ENCODE peak calls at places on chromosome 3, in nine cellular contexts. F, O, S, N, T, C, P, L and J are unnamed samples.

GRCh38 chr3:37809846-37810447 is 51.7 kb upstream of the CTDSPL start:
- DNase-seq in F (no peak), O (no peak), S (no peak), N (no peak), T (no peak), C (no peak), P (no peak), L (no peak), J (no peak)

GRCh38 chr3:196688349-196688748 is 23.7 kb downstream of the CEP19 start:
- DNase-seq in F (peak), O (no peak), S (no peak), N (no peak), T (no peak), C (peak), P (no peak), L (no peak), J (no peak)

GRCh38 chr3:40616420-40616819 is 91.7 kb downstream of the ZNF621 start:
- DNase-seq in F (no peak), O (no peak), S (no peak), N (no peak), T (no peak), C (no peak), P (no peak), L (no peak), J (no peak)

GRCh38 chr3:23052230-23053019 is 150.7 kb upstream of the UBE2E2 start:
- DNase-seq in F (no peak), O (no peak), S (no peak), N (no peak), T (no peak), C (peak), P (no peak), L (no peak), J (no peak)

GRCh38 chr3:120713262-120713661 is 29.1 kb downstream of the RABL3 start:
- DNase-seq in F (no peak), O (no peak), S (no peak), N (no peak), T (no peak), C (no peak), P (no peak), L (no peak), J (no peak)

GRCh38 chr3:95615592-95616310 is 1198.6 kb upstream of the EPHA6 start:
- DNase-seq in F (no peak), O (no peak), S (no peak), N (no peak), T (no peak), C (no peak), P (no peak), L (no peak), J (no peak)

GRCh38 chr3:140501054-140501769 is 176.7 kb upstream of the TRIM42 start:
- DNase-seq in F (no peak), O (no peak), S (no peak), N (no peak), T (no peak), C (no peak), P (no peak), L (no peak), J (no peak)

GRCh38 chr3:88013592-88013991 is 45.2 kb downstream of the CGGBP1 start:
- DNase-seq in F (no peak), O (no peak), S (no peak), N (no peak), T (no peak), C (no peak), P (no peak), L (no peak), J (no peak)

GRCh38 chr3:141074529-141074928 is 23.4 kb downstream of the SPSB4 start:
- DNase-seq in F (no peak), O (no peak), S (no peak), N (no peak), T (no peak), C (no peak), P (no peak), L (no peak), J (no peak)

GRCh38 chr3:99167016-99167415 is 265.5 kb upstream of the DCBLD2 start:
- DNase-seq in F (no peak), O (no peak), S (no peak), N (no peak), T (no peak), C (no peak), P (no peak), L (no peak), J (no peak)

GRCh38 chr3:50264389-50264963 is 4.5 kb upstream of the SEMA3B start:
- DNase-seq in F (peak), O (no peak), S (no peak), N (peak), T (no peak), C (peak), P (peak), L (no peak), J (no peak)

GRCh38 chr3:48476426-48477053 is 27.4 kb downstream of the SHISA5 start:
- DNase-seq in F (no peak), O (no peak), S (no peak), N (no peak), T (no peak), C (no peak), P (no peak), L (no peak), J (no peak)